ENCODE peak calls at places on chromosomes 6 and 20, in four cellular contexts. B, Y, H and L are unnamed samples.

GRCh38 chr6:108702106-108702851 is 141.6 kb downstream of the FOXO3 start:
- DNase-seq in B (no peak), Y (no peak), H (no peak), L (no peak)

GRCh38 chr6:157464653-157465535 is 83.9 kb downstream of the ZDHHC14 start:
- DNase-seq in B (no peak), Y (no peak), H (peak), L (no peak)

GRCh38 chr6:134550604-134551003 is 232.7 kb upstream of the SGK1 start:
- DNase-seq in B (no peak), Y (no peak), H (no peak), L (no peak)

GRCh38 chr6:97064578-97064977 is 140.1 kb downstream of the KLHL32 start:
- DNase-seq in B (no peak), Y (no peak), H (no peak), L (no peak)

GRCh38 chr20:64271636-64272035 is 16.1 kb downstream of the PCMTD2 start:
- DNase-seq in B (no peak), Y (no peak), H (no peak), L (no peak)

GRCh38 chr6:51996296-51996947 is 91.0 kb downstream of the PKHD1 start:
- DNase-seq in B (no peak), Y (no peak), H (no peak), L (no peak)

GRCh38 chr20:23920408-23920780 is 40.8 kb upstream of the CST5 start:
- DNase-seq in B (no peak), Y (no peak), H (no peak), L (no peak)

GRCh38 chr6:43040542-43041257 is 13.0 kb downstream of the CUL7 start:
- DNase-seq in B (no peak), Y (no peak), H (no peak), L (no peak)

GRCh38 chr6:75084872-75085381 is 120.9 kb downstream of the COL12A1 start:
- DNase-seq in B (no peak), Y (peak), H (no peak), L (peak)

GRCh38 chr6:144352310-144352709 is 67.2 kb downstream of the UTRN start:
- DNase-seq in B (no peak), Y (no peak), H (no peak), L (no peak)

GRCh38 chr20:5188736-5189135 is 61.9 kb downstream of the CDS2 start:
- DNase-seq in B (no peak), Y (no peak), H (no peak), L (no peak)

GRCh38 chr6:13303668-13304017 is 24.7 kb downstream of the TBC1D7 start:
- DNase-seq in B (no peak), Y (no peak), H (no peak), L (no peak)

GRCh38 chr20:22807646-22808045 is 223.3 kb upstream of the FOXA2 start:
- DNase-seq in B (no peak), Y (no peak), H (no peak), L (no peak)

GRCh38 chr6:29552512-29553051 is 7.0 kb downstream of the UBD start:
- DNase-seq in B (peak), Y (no peak), H (no peak), L (no peak)

GRCh38 chr6:156449569-156449968 is 327.6 kb upstream of the ARID1B start:
- DNase-seq in B (no peak), Y (no peak), H (no peak), L (no peak)

GRCh38 chr6:156451088-156451487 is 326.1 kb upstream of the ARID1B start:
- DNase-seq in B (no peak), Y (no peak), H (no peak), L (no peak)

GRCh38 chr6:156451726-156452125 is 325.5 kb upstream of the ARID1B start:
- DNase-seq in B (no peak), Y (no peak), H (no peak), L (no peak)

GRCh38 chr6:156450421-156450820 is 326.8 kb upstream of the ARID1B start:
- DNase-seq in B (no peak), Y (no peak), H (no peak), L (no peak)

DNA sequence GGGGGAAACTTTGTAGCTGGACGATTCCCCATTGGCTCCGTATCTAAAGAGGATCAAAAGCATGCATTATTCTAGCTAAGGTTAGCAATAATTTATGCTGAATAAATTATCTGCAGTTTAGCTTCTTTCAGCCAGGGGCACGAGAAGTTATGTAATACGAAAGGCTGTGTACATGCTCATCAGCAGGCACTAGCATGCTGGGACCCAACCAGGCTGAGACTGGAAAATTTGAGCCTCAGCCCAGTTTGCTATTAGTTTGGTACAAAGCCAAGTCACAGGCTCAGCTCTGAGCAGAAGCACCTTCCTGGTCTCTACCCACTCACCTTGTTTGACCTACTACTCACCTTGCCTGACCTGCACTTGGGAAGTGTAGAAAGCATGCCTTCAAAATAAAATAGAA is 328.1 kb upstream of the ARID1B start:
- DNase-seq in B (no peak), Y (no peak), H (no peak), L (no peak)
- TF ChIP-seq ELF4 in B (no peak), Y (no peak), H (no peak), L (no peak)

GRCh38 chr6:110529355-110529754 is 52.9 kb upstream of the SLC22A16 start:
- DNase-seq in B (no peak), Y (no peak), H (no peak), L (no peak)
- TF ChIP-seq SP1 in B (no peak), Y (no peak), H (no peak), L (no peak)

GRCh38 chr6:39493174-39493573 is 170.7 kb upstream of the KCNK16 start:
- DNase-seq in B (no peak), Y (no peak), H (no peak), L (no peak)
- TF ChIP-seq ELF4 in B (no peak), Y (no peak), H (no peak), L (no peak)

GRCh38 chr6:18387061-18387721 is at the start of gene RNF144B:
- DNase-seq in B (peak), Y (peak), H (no peak), L (peak)

GRCh38 chr6:18388252-18388651 is 1.1 kb downstream of the RNF144B start:
- DNase-seq in B (no peak), Y (no peak), H (no peak), L (no peak)

GRCh38 chr6:18390476-18390875 is 3.3 kb downstream of the RNF144B start:
- DNase-seq in B (no peak), Y (no peak), H (no peak), L (no peak)

GRCh38 chr6:18389479-18389878 is 2.3 kb downstream of the RNF144B start:
- DNase-seq in B (no peak), Y (no peak), H (no peak), L (no peak)

DNA sequence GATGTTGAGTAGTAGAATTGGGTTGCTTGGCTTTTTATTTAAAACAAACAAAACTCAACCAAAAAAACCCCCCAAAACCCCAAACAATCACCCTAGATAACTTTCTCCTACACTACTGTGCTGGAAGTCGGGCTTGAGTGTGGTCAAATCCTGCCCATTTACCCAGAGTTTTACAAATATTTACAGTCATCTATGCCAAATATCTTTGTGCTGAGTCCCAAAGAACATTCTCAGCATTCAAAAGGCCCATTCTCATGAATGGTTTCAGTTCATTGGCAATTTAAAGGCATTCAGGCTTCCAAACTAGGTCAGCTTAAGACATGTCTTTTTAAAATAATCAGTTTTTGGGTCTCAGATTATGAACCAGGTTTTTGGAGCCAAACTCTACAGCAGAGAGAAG is 1.8 kb downstream of the RNF144B start:
- DNase-seq in B (no peak), Y (peak), H (no peak), L (no peak)
- TF ChIP-seq SP1 in B (no peak), Y (no peak), H (no peak), L (no peak)

DNA sequence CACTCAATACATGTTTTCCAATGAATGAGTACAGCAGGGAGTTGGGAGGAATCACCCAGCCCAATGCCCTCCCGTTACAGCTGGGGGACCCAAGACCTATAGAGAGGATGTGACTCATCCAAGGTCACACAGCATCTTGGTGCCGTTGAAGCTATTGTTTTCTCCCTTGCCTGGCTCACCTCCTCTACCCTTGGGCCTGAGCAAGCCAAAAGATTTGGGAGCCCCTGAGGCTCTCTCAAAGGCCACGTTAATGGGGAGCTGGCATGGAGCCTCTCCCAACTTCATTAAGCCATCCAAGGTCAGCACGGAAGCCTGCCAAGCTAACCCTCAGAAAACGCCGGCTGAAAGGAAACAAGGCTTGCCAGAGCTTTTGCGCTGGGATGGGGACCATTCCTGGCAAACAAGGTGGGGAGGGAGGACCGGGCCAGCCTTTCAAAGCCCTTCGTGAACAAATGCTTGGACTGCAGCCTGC is 30.4 kb downstream of the KCNB1 start:
- DNase-seq in B (no peak), Y (no peak), H (no peak), L (no peak)
- TF ChIP-seq ELF4 in B (no peak), Y (no peak), H (no peak), L (no peak)

GRCh38 chr6:146701632-146702031 is 102.9 kb downstream of the ADGB start:
- DNase-seq in B (no peak), Y (no peak), H (no peak), L (no peak)

GRCh38 chr6:146697921-146698320 is 99.1 kb downstream of the ADGB start:
- DNase-seq in B (no peak), Y (no peak), H (no peak), L (no peak)

DNA sequence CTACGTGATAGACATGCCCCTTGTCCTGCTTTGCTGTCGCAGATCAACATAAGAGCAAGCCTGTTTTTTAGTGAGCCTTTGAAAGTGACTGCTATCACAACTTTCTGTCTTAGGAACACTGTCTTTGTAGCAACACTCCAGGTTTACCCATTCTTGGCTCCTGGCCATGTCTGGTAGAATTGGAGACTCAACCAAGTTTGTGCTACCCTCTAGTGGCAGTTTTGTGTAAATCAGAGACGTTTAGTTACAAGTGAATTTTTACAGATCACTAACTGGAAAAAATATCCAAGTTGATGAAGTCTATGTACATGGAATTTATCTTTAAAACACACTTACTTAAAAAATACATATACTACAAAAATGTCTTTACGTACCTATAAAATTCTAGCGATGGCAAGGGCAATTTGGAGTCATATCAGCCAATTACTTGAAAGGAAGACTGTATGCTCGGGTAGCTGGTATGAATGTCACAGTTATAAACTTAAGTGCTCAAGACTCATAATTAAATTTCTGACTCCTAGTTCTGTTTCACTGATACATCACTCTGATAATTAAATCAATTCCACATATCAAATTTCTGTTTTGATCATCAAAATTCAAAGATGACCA is 101.4 kb downstream of the ADGB start:
- DNase-seq in B (peak), Y (peak), H (peak), L (peak)
- TF ChIP-seq SP1 in B (no peak), Y (no peak), H (no peak), L (no peak)

DNA sequence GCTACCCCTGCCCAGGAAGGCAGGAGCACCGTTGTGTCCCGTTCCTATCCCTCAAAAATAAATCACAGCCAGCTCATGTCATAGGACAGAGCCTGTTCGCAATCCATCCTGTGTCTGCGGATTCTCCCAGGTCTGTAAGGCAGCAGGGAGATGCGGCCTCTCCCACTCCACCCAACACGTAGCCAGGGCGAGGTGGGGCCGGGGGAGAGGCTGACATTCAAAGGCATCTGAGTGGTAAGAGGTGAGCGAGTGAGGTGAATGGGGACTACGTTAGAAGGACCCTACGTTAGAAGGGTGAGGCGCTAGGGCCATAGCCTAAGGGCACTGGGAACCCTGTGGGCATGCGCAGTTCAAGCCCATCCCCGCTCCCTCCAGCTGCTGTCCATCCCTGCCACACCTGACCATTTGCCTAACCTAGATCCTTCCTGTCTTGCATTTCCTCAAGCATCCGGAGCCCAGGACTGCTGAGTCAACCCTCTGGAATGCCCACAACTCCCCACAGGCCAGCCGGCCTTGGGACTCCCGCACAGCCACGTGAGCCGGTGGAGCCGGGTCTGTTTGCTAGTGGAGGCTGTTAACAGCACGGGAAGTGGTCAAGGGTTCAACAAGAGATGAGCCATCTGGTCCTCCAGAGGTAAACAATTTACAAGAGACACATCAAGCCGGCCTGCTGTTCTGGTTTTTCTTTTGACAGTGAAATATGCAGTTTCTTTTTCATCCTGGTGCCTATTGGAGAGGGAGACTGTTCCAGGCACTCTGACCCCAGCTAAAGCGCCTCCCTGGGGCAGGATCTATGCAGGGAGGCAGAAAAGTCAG is 45.9 kb downstream of the RIPOR3 start:
- DNase-seq in B (peak), Y (peak), H (no peak), L (peak)
- TF ChIP-seq ELF4 in B (no peak), Y (no peak), H (no peak), L (no peak)